ENCODE peak calls at places on chromosome 17, in ten cellular contexts. I is lower leg skin, Q is AG09309, M is A673, W is epithelial cell of esophagus, O is gastrocnemius medialis, H is choroid plexus epithelial cell, N is cardiac fibroblast, D is stomach, U is kidney epithelial cell. A is an unnamed sample.

GRCh38 chr17:60170835-60171752 is 21.3 kb downstream of the CA4 start:
- DNase-seq in N (no peak), D (peak; percentile 63), M (no peak), I (no peak), H (peak; percentile 18), O (no peak), Q (no peak), W (no peak), U (no peak), A (no peak)

GRCh38 chr17:19728114-19728495 is 11.7 kb upstream of the SLC47A2 start:
- DNase-seq in U (no peak), N (peak; percentile 96), H (peak; percentile 77), W (peak; percentile 89), Q (peak; percentile 68), M (no peak), O (peak; percentile 88), I (peak; percentile 93), D (peak; percentile 88), A (no peak)

GRCh38 chr17:39757176-39757662 is 19.5 kb downstream of the GRB7 start:
- DNase-seq in W (no peak), Q (no peak), U (no peak), O (no peak), N (no peak), I (no peak), D (no peak), H (no peak), M (no peak), A (no peak)

GRCh38 chr17:50768348-50768761 is 1.0 kb upstream of the ANKRD40CL start:
- DNase-seq in H (no peak), D (peak; percentile 88), I (peak; percentile 44), Q (no peak), O (no peak), M (no peak), W (no peak), N (no peak), U (no peak), A (no peak)

GRCh38 chr17:45894022-45894784 is at the start of gene MAPT:
- DNase-seq in O (peak; percentile 87), Q (peak; percentile 55), M (peak; percentile 83), N (peak; percentile 94), W (peak; percentile 85), I (peak; percentile 83), D (peak; percentile 90), U (peak; percentile 34), H (peak; percentile 91), A (peak; percentile 65)

GRCh38 chr17:61647044-61647443 is 56.0 kb upstream of the NACA2 start:
- DNase-seq in D (no peak), U (no peak), N (peak; percentile 8), W (no peak), H (peak; percentile 42), Q (no peak), I (no peak), O (no peak), M (no peak), A (no peak)

GRCh38 chr17:46035112-46035818 is 36.2 kb downstream of the STH start:
- DNase-seq in Q (no peak), N (no peak), W (no peak), U (no peak), D (no peak), M (no peak), H (peak; percentile 38), I (no peak), O (no peak), A (no peak)

GRCh38 chr17:9893606-9894005 is 11.5 kb downstream of the RCVRN start:
- DNase-seq in W (no peak), I (no peak), M (peak; percentile 52), Q (no peak), O (no peak), H (peak; percentile 45), U (no peak), N (peak; percentile 70), D (no peak), A (no peak)

GRCh38 chr17:31564883-31565297 is 173.4 kb downstream of the RAB11FIP4 start:
- DNase-seq in D (no peak), M (no peak), N (peak; percentile 71), U (peak; percentile 60), H (peak; percentile 44), W (no peak), I (no peak), O (no peak), Q (no peak), A (no peak)

GRCh38 chr17:71171270-71171669 is 949.5 kb upstream of the SOX9 start:
- DNase-seq in W (no peak), N (no peak), I (no peak), O (no peak), U (no peak), Q (no peak), M (no peak), H (no peak), D (no peak), A (no peak)

GRCh38 chr17:77140878-77141767 is at the start of gene SEC14L1:
- DNase-seq in O (peak; percentile 74), H (peak; percentile 52), D (peak; percentile 49), U (no peak), W (peak; percentile 54), I (no peak), M (peak; percentile 46), N (peak; percentile 42), Q (no peak), A (peak; percentile 15)

GRCh38 chr17:78661092-78661770 is 84.0 kb upstream of the DNAH17 start:
- DNase-seq in O (no peak), U (peak; percentile 94), W (peak; percentile 96), N (no peak), D (no peak), H (no peak), Q (no peak), I (no peak), M (no peak), A (no peak)

GRCh38 chr17:49708515-49709161 is 874 bp upstream of the SLC35B1 start:
- DNase-seq in W (peak; percentile 74), Q (no peak), O (no peak), H (no peak), N (peak; percentile 28), D (no peak), U (no peak), I (peak; percentile 36), M (no peak), A (no peak)

GRCh38 chr17:69567130-69567529 is 152.6 kb downstream of the MAP2K6 start:
- DNase-seq in H (peak; percentile 41), N (no peak), D (no peak), Q (no peak), I (no peak), O (no peak), U (no peak), W (peak; percentile 28), M (no peak), A (no peak)

GRCh38 chr17:48603959-48604769 is 622 bp downstream of the HOXB6 start:
- DNase-seq in W (no peak), N (no peak), D (no peak), M (peak; percentile 88), O (no peak), H (no peak), Q (no peak), I (no peak), U (no peak), A (no peak)

GRCh38 chr17:48605409-48605864 is 651 bp upstream of the HOXB6 start:
- DNase-seq in M (peak; percentile 36), N (no peak), Q (no peak), I (no peak), O (no peak), D (no peak), H (no peak), U (no peak), W (no peak), A (no peak)

GRCh38 chr17:48605991-48606891 is 1.5 kb upstream of the HOXB6 start:
- DNase-seq in H (no peak), W (no peak), U (no peak), O (no peak), M (no peak), N (no peak), I (no peak), Q (no peak), D (no peak), A (no peak)

GRCh38 chr17:48606892-48607241 is 2.1 kb upstream of the HOXB6 start:
- DNase-seq in Q (no peak), W (no peak), M (no peak), D (no peak), I (no peak), U (no peak), N (no peak), H (no peak), O (no peak), A (no peak)

GRCh38 chr17:48604770-48605329 is at the start of gene HOXB6:
- DNase-seq in D (no peak), U (peak; percentile 55), N (no peak), I (no peak), W (no peak), H (no peak), O (no peak), Q (no peak), M (peak; percentile 66), A (no peak)
- H3K4me3 ChIP-seq in D (peak within 1 kb of the TSS; percentile 49), U (peak within 1 kb of the TSS; percentile 92), N (no peak within 1 kb of the TSS), I (peak within 1 kb of the TSS; percentile 35), W (no peak within 1 kb of the TSS), H (no peak within 1 kb of the TSS), O (peak within 1 kb of the TSS; percentile 39), Q (no peak within 1 kb of the TSS), M (peak within 1 kb of the TSS; percentile 67), A (no peak within 1 kb of the TSS)

DNA sequence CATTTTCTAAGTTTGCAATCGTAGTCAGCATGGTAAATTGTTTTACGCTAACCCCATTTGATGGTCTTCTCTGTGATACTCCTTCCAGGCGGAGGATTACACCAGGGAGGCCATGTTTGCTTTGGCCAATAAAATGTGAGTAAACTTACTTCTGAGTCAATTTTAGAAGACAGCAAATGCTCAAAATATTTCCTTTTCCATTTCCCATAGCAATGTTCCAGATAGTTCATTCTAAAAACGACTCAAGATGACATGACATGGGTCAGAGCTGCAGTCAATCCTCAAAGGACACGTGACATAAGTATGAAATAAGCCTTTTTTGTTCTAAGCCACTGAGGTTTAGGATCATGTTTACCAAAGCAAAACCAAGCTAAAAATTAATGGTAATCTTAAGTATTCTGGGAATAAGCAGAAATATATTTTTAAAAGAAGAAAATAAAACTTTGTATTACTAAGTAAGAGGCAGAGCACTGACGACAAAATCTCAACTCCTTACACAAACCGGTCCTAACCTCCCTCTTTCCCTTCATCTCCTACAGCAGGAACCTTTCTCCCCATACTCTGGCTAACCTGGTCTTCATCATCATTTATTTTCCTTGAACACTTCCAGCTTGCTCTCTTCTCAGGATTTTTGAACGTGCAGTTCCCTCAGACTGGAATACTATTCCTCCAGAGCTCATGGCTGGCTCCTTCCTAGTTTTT is 266.2 kb downstream of the CEP112 start:
- DNase-seq in I (no peak), O (no peak), M (no peak), Q (no peak), D (no peak), N (no peak), U (no peak), H (no peak), W (no peak), A (no peak)
- H3K4me3 ChIP-seq in I (no peak overlapping the region), O (no peak overlapping the region), M (no peak overlapping the region), Q (no peak overlapping the region), D (no peak overlapping the region), N (no peak overlapping the region), U (no peak overlapping the region), H (no peak overlapping the region), W (no peak overlapping the region), A (no peak overlapping the region)

GRCh38 chr17:79833110-79833450 is 6.2 kb downstream of the CBX4 start:
- DNase-seq in O (no peak), U (no peak), H (no peak), W (no peak), Q (no peak), D (no peak), I (no peak), M (no peak), N (no peak), A (no peak)
- H3K4me3 ChIP-seq in O (no peak overlapping the region), U (no peak overlapping the region), H (no peak overlapping the region), W (no peak overlapping the region), Q (no peak overlapping the region), D (no peak overlapping the region), I (no peak overlapping the region), M (peak overlapping the region; percentile 20), N (no peak overlapping the region), A (no peak overlapping the region)

GRCh38 chr17:4329838-4330237 is 36.6 kb downstream of the UBE2G1 start:
- DNase-seq in N (peak; percentile 78), I (no peak), D (no peak), W (peak; percentile 98), O (no peak), H (peak; percentile 80), U (peak; percentile 78), Q (peak; percentile 86), M (peak; percentile 92), A (no peak)
- H3K4me3 ChIP-seq in N (no peak overlapping the region), I (no peak overlapping the region), D (no peak overlapping the region), W (no peak overlapping the region), O (no peak overlapping the region), H (no peak overlapping the region), U (no peak overlapping the region), Q (no peak overlapping the region), M (peak overlapping the region; percentile 8), A (no peak overlapping the region)